ENCODE peak calls at places on chromosomes 7 and 10, in seven cellular contexts. V, D, Z, N, X, T and L are unnamed samples.
A peak's percentile ranks its signal among the peaks of the same experiment; 100 is the strongest.

GRCh38 chr10:126057494-126057893 is 161.1 kb downstream of the FANK1 start:
- DNase-seq in X (no peak), V (no peak), D (no peak), Z (no peak), T (no peak), N (no peak), L (no peak)

GRCh38 chr7:1850976-1851571 is 181.0 kb downstream of the ELFN1 start:
- DNase-seq in Z (no peak), N (no peak), V (no peak), D (no peak), X (peak; percentile 5), T (no peak), L (no peak)

GRCh38 chr7:44189286-44189992 is at the start of gene GCK:
- DNase-seq in D (no peak), X (peak; percentile 88), N (no peak), Z (no peak), V (no peak), T (no peak), L (no peak)

GRCh38 chr10:123795196-123795780 is 96.3 kb downstream of the CPXM2 start:
- DNase-seq in T (no peak), Z (no peak), N (no peak), X (no peak), V (no peak), D (no peak), L (no peak)

GRCh38 chr10:73910764-73911552 is at the start of gene PLAU:
- DNase-seq in T (no peak), D (peak; percentile 53), V (peak; percentile 82), N (no peak), Z (no peak), X (peak; percentile 43), L (peak; percentile 39)

GRCh38 chr7:130909881-130910672 is 176.1 kb upstream of the KLF14 start:
- DNase-seq in Z (no peak), N (no peak), D (no peak), T (peak; percentile 78), X (no peak), V (no peak), L (no peak)

GRCh38 chr10:124119933-124120332 is 26.5 kb upstream of the CHST15 start:
- DNase-seq in Z (no peak), V (no peak), X (no peak), T (no peak), N (no peak), D (peak; percentile 67), L (no peak)

GRCh38 chr10:26367771-26368170 is 70.4 kb upstream of the APBB1IP start:
- DNase-seq in T (peak; percentile 14), N (no peak), D (peak; percentile 63), Z (peak; percentile 7), V (peak; percentile 90), X (no peak), L (no peak)

GRCh38 chr10:69224862-69225657 is 4.9 kb downstream of the HKDC1 start:
- DNase-seq in V (no peak), N (no peak), X (no peak), Z (no peak), T (no peak), D (peak; percentile 51), L (no peak)

GRCh38 chr7:34011711-34012110 is 106.4 kb downstream of the BMPER start:
- DNase-seq in N (no peak), Z (no peak), T (peak; percentile 10), X (no peak), D (no peak), V (peak; percentile 7), L (no peak)

GRCh38 chr10:100287756-100288155 is 1.3 kb upstream of the BLOC1S2 start:
- DNase-seq in V (no peak), X (no peak), D (no peak), Z (no peak), T (no peak), N (no peak), L (no peak)

GRCh38 chr10:103566536-103566935 is 73.0 kb downstream of the NEURL1 start:
- DNase-seq in T (no peak), N (no peak), X (no peak), V (no peak), D (no peak), Z (no peak), L (no peak)

GRCh38 chr10:26805567-26806245 is 55.1 kb downstream of the ABI1 start:
- DNase-seq in Z (peak; percentile 28), N (no peak), V (no peak), D (no peak), X (no peak), T (peak; percentile 57), L (no peak)

GRCh38 chr7:130364446-130364845 is 15.8 kb upstream of the CPA1 start:
- DNase-seq in X (no peak), Z (no peak), V (no peak), N (no peak), D (no peak), T (no peak), L (no peak)

GRCh38 chr10:1059902-1060301 is 3.7 kb downstream of the WDR37 start:
- DNase-seq in D (no peak), Z (no peak), V (no peak), T (no peak), N (no peak), X (no peak), L (no peak)

GRCh38 chr7:64494912-64495461 is 67.9 kb downstream of the ZNF680 start:
- DNase-seq in Z (no peak), N (no peak), V (peak; percentile 62), D (no peak), T (no peak), X (no peak), L (no peak)

GRCh38 chr10:6999232-6999925 is 411.5 kb downstream of the SFMBT2 start:
- DNase-seq in T (no peak), Z (no peak), X (no peak), D (no peak), N (no peak), V (no peak), L (no peak)

GRCh38 chr10:103548581-103549348 is 55.3 kb downstream of the NEURL1 start:
- DNase-seq in T (no peak), X (no peak), D (no peak), V (no peak), N (no peak), Z (no peak), L (no peak)

GRCh38 chr7:128891110-128891941 is 19.2 kb downstream of the KCP start:
- DNase-seq in Z (no peak), V (peak; percentile 71), D (no peak), N (no peak), X (peak; percentile 74), T (no peak), L (no peak)

GRCh38 chr7:2229467-2229866 is 3.3 kb downstream of the MAD1L1 start:
- DNase-seq in Z (no peak), V (no peak), D (no peak), T (no peak), N (no peak), X (no peak), L (no peak)

GRCh38 chr10:71821909-71822763 is 28.9 kb downstream of the PSAP start:
- DNase-seq in Z (peak; percentile 16), D (no peak), V (no peak), X (no peak), N (no peak), T (peak; percentile 78), L (no peak)

GRCh38 chr7:20290505-20291111 is 40.1 kb upstream of the ITGB8 start:
- DNase-seq in T (no peak), X (no peak), V (no peak), D (no peak), Z (no peak), N (no peak), L (no peak)

GRCh38 chr7:158494643-158495042 is 93.0 kb downstream of the PTPRN2 start:
- DNase-seq in Z (no peak), D (no peak), V (no peak), X (no peak), N (no peak), T (no peak), L (no peak)

GRCh38 chr10:102646610-102647432 is 2.5 kb downstream of the TRIM8 start:
- DNase-seq in N (no peak), D (peak; percentile 86), V (no peak), T (no peak), Z (no peak), X (no peak), L (peak; percentile 50)

GRCh38 chr7:87712571-87712970 is 84.4 kb downstream of the RUNDC3B start:
- DNase-seq in X (no peak), V (no peak), D (no peak), N (no peak), T (peak; percentile 10), Z (no peak), L (no peak)

DNA sequence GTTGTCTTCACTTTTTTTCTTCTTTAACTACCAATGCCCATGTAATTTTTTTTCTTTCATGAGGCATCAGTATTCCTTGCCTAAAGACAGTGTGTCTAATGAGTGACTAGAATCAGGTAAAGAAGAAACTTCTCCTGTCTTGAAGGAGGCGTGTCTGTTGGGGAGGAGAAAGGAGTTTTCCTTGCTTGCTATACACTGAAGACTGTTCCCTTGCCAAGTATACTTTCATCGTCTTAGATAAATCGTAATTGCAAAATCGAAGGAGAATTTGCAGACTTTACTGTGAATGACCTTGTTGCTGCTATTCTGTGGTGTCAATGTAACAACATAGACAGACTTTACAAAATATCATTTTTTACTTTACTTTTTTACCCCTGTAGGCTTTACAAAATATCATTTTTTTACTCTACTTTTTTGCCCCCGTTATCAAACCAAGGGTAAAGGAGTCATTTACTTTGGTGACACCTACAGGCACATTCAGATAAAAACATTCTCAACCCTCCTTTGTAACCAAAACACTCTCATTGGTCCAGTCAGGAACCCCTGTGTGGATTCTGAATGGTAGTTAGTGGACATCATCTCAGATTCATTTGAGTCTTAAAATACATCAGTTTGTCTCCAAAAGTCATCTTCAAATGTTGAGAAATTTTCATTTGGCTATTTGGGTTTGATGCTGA is 232.4 kb downstream of the AHR start:
- DNase-seq in X (no peak), N (no peak), Z (no peak), V (peak; percentile 62), T (no peak), D (no peak), L (no peak)
- TF ChIP-seq CTCF in X (no peak), N (peak; percentile 14), Z (peak; percentile 22), V (peak; percentile 61), T (no peak), D (peak; percentile 51), L (no peak)

DNA sequence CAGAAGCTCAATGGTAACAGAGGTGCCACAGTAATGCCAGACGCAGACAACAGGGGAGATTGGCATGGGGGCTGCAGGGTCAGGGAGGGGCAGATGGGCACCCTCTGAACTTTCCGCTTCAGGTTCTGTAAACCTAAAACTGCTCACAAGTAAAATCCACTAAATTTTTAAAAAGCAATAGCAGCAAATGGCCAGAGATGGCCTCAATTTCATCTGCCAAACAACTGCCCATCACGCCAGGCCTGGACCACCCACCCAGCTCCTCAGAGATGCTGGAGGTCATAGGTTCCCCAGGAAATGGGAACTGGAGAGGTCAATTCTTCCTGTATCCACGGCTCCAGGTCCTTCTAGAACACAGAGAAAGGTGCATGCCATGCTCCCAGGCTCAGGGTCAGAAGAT is 76.1 kb downstream of the PRKAG2 start:
- DNase-seq in D (no peak), V (no peak), N (no peak), X (no peak), Z (no peak), T (no peak), L (no peak)
- TF ChIP-seq CTCF in D (no peak), V (no peak), N (no peak), X (no peak), Z (no peak), T (no peak), L (no peak)

GRCh38 chr7:6650521-6651011 is 13.4 kb downstream of the ZNF316 start:
- DNase-seq in D (no peak), N (no peak), T (no peak), V (no peak), Z (no peak), X (peak; percentile 2), L (no peak)
- TF ChIP-seq CTCF in D (no peak), N (no peak), T (no peak), V (no peak), Z (no peak), X (no peak), L (no peak)

GRCh38 chr7:81715984-81716588 is 53.8 kb downstream of the HGF start:
- DNase-seq in T (peak; percentile 35), X (peak; percentile 19), Z (peak; percentile 79), V (peak; percentile 15), D (no peak), N (no peak), L (no peak)
- TF ChIP-seq CTCF in T (peak; percentile 34), X (peak; percentile 40), Z (peak; percentile 73), V (peak; percentile 31), D (peak; percentile 27), N (no peak), L (no peak)